ENCODE peak calls at places on chromosomes 16 and 17, in six cellular contexts. J is A673, C is HFFc6, N is hepatocyte, L is ascending aorta, R is GM23338. T is an unnamed sample.
A peak's percentile ranks its signal among the peaks of the same experiment; 100 is the strongest.

GRCh38 chr17:54269886-54270285 is 447.2 kb downstream of the KIF2B start:
- DNase-seq in J (no peak), C (no peak), N (no peak), L (no peak), R (no peak), T (no peak)

GRCh38 chr16:3087836-3088235 is 11.3 kb downstream of the ZSCAN10 start:
- DNase-seq in J (no peak), C (no peak), N (no peak), L (no peak), R (peak; percentile 27), T (no peak)

GRCh38 chr17:80192268-80192667 is 22.4 kb downstream of the CARD14 start:
- DNase-seq in J (no peak), C (no peak), N (no peak), L (no peak), R (no peak), T (no peak)

GRCh38 chr17:46782250-46782953 is 36.1 kb downstream of the WNT3 start:
- DNase-seq in J (no peak), C (peak; percentile 43), N (peak; percentile 67), L (no peak), R (peak; percentile 77), T (peak; percentile 80)

GRCh38 chr17:9700754-9701476 is 55.6 kb downstream of the USP43 start:
- DNase-seq in J (no peak), C (no peak), N (peak; percentile 58), L (no peak), R (no peak), T (no peak)

GRCh38 chr17:67027031-67027628 is 17.2 kb upstream of the CACNG1 start:
- DNase-seq in J (no peak), C (peak; percentile 19), N (no peak), L (no peak), R (no peak), T (peak; percentile 34)

GRCh38 chr17:17525331-17525730 is 29.1 kb upstream of the RASD1 start:
- DNase-seq in J (no peak), C (no peak), N (no peak), L (no peak), R (no peak), T (no peak)

GRCh38 chr17:51653902-51654301 is 393.6 kb downstream of the UTP18 start:
- DNase-seq in J (peak; percentile 4), C (no peak), N (no peak), L (no peak), R (peak; percentile 59), T (no peak)

DNA sequence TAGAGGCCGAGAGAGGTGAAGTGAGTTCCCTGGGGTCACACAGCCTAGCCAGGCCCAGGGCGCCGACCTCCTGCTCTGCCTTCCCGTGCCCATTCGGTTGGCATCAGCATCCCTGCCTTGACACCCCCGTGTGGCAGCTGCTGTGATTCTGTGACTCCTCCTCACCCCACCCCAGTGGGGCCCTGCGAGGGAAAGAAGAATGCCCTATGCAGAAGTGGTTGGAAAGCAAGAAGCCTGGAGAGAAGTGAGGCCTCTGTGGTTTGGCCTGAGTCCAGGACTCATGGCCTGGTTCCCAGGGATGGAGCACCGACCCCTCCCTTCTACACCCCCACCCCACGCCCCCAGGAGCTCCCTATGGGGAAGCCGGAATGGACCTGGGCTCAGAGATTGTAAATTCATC is 296.2 kb downstream of the SEC14L1 start:
- DNase-seq in J (peak; percentile 62), C (no peak), N (peak; percentile 80), L (no peak), R (no peak), T (no peak)
- TF ChIP-seq CTCF in J (no peak), C (peak; percentile 10), N (no peak), L (no peak), R (no peak), T (no peak)

GRCh38 chr17:42248351-42249179 is 27.6 kb downstream of the STAT5B start:
- DNase-seq in J (no peak), C (peak; percentile 36), N (peak; percentile 77), L (peak; percentile 91), R (peak; percentile 32), T (no peak)
- TF ChIP-seq CTCF in J (no peak), C (no peak), N (no peak), L (no peak), R (no peak), T (no peak)

DNA sequence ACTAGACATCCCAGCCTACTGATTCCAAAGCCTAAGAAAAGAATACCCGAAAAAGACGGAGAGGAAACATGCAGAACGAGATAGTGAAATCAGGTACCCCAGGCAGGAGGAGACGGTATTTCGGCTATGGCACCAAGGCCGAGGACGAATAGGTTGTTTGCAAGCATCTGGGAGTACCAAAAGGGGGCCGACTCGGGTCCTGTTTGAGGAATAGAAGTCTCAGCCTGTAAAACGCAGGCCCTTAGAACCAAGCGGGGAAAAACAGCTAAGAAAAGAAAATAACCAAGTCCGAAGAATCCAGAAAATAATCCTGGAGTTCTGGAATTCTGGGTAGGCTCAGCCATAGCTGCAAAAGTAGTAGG is 537 bp downstream of the SLC35B1 start:
- DNase-seq in J (peak; percentile 28), C (no peak), N (no peak), L (no peak), R (peak; percentile 43), T (peak; percentile 23)
- TF ChIP-seq CTCF in J (no peak), C (no peak), N (no peak), L (no peak), R (no peak), T (no peak)

GRCh38 chr16:31561698-31562233 is 34.1 kb downstream of the AHSP start:
- DNase-seq in J (no peak), C (no peak), N (no peak), L (no peak), R (no peak), T (no peak)
- TF ChIP-seq CTCF in J (no peak), C (no peak), N (no peak), L (no peak), R (no peak), T (no peak)

DNA sequence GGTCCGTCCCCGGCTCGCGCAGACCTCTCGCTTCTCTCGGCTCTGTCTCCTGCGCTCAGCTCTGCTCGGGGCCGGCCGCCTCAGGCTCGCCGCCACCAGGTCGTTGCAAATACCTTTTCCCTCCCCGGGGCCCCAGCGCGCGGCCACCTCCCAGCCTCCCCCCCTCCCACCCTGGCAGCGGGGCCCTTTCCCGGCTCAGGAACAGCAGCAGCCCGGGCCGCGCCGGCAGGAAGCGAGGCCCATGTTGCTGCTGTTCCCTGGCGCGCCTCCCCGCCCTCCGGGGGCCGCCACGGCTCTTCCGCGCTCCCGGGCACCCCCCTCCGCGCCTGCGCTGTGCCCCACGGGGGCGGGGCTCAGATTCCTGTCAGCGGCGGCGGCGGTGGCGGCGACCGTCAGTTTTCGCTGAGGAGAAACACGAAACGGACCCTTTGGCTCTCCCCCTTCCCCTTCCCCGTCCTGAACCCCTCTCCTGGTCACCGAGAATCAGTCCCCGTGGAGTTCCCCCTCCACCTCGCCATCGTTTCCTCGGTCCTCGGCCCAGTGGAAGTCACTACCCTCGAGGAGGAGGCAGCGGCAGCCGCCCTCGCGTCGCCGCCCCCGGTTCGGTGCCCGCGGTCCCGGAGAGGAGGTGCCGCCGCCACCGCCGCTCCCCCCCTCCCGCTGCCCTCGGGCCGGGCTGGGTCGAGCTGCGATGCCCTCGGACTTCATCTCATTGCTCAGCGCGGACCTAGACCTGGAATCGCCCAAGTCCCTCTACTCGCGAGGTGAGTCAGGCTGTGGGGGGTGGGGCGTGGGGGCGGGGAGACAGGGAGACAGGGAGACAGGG is at the start of gene NFAT5:
- DNase-seq in J (peak; percentile 92), C (peak; percentile 57), N (peak; percentile 96), L (peak; percentile 94), R (peak; percentile 93), T (peak; percentile 96)
- TF ChIP-seq CTCF in J (no peak), C (peak; percentile 25), N (peak; percentile 25), L (no peak), R (no peak), T (no peak)

GRCh38 chr17:2123467-2124251 is 68.8 kb downstream of the HIC1 start:
- DNase-seq in J (no peak), C (peak; percentile 11), N (peak; percentile 23), L (no peak), R (no peak), T (no peak)
- TF ChIP-seq CTCF in J (no peak), C (peak; percentile 29), N (no peak), L (no peak), R (peak; percentile 12), T (no peak)

GRCh38 chr16:68367440-68367839 is 56.6 kb downstream of the PRMT7 start:
- DNase-seq in J (no peak), C (no peak), N (no peak), L (no peak), R (no peak), T (no peak)

GRCh38 chr16:68368602-68368944 is 57.8 kb downstream of the PRMT7 start:
- DNase-seq in J (no peak), C (no peak), N (no peak), L (no peak), R (peak; percentile 32), T (no peak)

GRCh38 chr16:68366062-68366461 is 55.2 kb downstream of the PRMT7 start:
- DNase-seq in J (no peak), C (no peak), N (no peak), L (no peak), R (no peak), T (no peak)

GRCh38 chr16:68367891-68368601 is 57.2 kb downstream of the PRMT7 start:
- DNase-seq in J (no peak), C (no peak), N (no peak), L (no peak), R (no peak), T (no peak)

DNA sequence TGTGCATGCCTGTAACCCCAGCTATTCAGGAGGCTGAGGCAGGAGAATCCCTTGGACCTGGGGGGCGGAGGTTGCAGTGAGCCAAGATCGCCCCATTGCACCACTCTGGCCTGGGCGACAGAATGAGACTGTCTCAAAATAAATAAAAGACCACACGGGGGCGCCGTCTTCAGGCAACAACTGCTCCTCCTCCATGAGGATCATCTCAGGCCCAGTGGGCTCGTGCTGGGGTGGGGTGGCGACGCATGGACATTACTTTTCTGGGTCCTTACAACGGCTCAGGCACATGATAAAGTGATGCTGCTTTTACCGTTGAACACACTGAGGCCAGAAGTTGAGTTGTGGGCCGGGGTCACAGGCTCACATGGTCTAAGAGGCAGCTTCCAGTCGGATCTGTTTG is 56.2 kb downstream of the PRMT7 start:
- DNase-seq in J (peak; percentile 58), C (peak; percentile 28), N (peak; percentile 60), L (no peak), R (peak; percentile 81), T (peak; percentile 67)
- TF ChIP-seq CTCF in J (peak; percentile 66), C (peak; percentile 82), N (peak; percentile 46), L (peak; percentile 27), R (peak; percentile 60), T (peak; percentile 53)

GRCh38 chr16:69143116-69143515 is 10.7 kb downstream of the UTP4 start:
- DNase-seq in J (peak; percentile 51), C (no peak), N (peak; percentile 11), L (no peak), R (no peak), T (no peak)
- TF ChIP-seq CTCF in J (peak; percentile 28), C (peak; percentile 44), N (no peak), L (no peak), R (no peak), T (no peak)

DNA sequence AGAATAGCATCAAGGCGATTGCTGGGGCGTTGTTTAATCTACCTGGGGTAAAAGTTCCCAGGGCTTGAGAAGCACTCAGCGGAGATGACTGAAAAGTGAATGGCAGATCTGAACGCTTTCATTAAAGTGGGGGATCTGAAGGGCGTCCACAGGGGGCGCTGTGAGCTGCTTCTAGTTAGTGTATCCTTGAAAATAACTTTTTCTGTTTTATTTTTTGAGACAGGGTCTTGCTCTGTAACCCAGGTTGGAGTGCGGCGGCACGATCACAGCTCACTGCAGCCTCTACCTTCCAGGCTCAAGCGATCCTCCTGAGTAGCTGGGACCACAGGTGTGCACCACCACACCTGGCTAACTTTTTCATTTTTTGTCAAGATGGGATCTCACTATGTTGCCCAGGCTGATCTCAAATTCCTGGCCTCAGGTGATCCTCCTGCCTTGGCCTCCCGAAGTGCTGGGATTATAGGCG is 360.4 kb downstream of the SEC14L1 start:
- DNase-seq in J (no peak), C (no peak), N (peak; percentile 35), L (peak; percentile 8), R (peak; percentile 86), T (no peak)
- TF ChIP-seq CTCF in J (no peak), C (peak; percentile 88), N (peak; percentile 42), L (peak; percentile 47), R (peak; percentile 76), T (no peak)